ENCODE peak calls at places on chromosomes 5 and 9, in seven cellular contexts. Y is aorta; H is A673; M is heart left ventricle; E is H9; Z is adrenal gland; V is naive thymus-derived CD4-positive, alpha-beta T cell. J is an unnamed sample.
A peak's percentile ranks its signal among the peaks of the same experiment; 100 is the strongest.

GRCh38 chr5:179605026-179605833 is 18.2 kb downstream of the HNRNPH1 start:
- DNase-seq in Y (no peak), H (no peak), M (no peak), E (no peak), Z (no peak), V (no peak), J (no peak)

GRCh38 chr5:90473321-90474234 is 993 bp downstream of the MBLAC2 start:
- DNase-seq in Y (no peak), H (peak; percentile 21), M (peak; percentile 51), E (peak; percentile 59), Z (peak; percentile 19), V (peak; percentile 14), J (peak; percentile 44)

GRCh38 chr9:3858961-3859360 is 333.2 kb upstream of the RFX3 start:
- DNase-seq in Y (no peak), H (no peak), M (no peak), E (no peak), Z (no peak), V (no peak), J (no peak)

GRCh38 chr9:36448017-36448416 is 47.9 kb upstream of the RNF38 start:
- DNase-seq in Y (no peak), H (no peak), M (no peak), E (no peak), Z (no peak), V (no peak), J (no peak)

GRCh38 chr9:111662851-111663823 is 1.7 kb downstream of the GNG10 start:
- DNase-seq in Y (no peak), H (no peak), M (no peak), E (peak; percentile 78), Z (no peak), V (peak; percentile 19), J (no peak)

GRCh38 chr5:165209101-165209727 is 1703.8 kb downstream of the MAT2B start:
- DNase-seq in Y (no peak), H (peak; percentile 33), M (no peak), E (no peak), Z (no peak), V (no peak), J (no peak)

GRCh38 chr9:16133556-16134227 is 580.8 kb downstream of the CCDC171 start:
- DNase-seq in Y (no peak), H (peak; percentile 79), M (peak; percentile 33), E (peak; percentile 80), Z (peak; percentile 27), V (no peak), J (peak; percentile 33)

GRCh38 chr5:1356873-1357787 is 12.2 kb upstream of the CLPTM1L start:
- DNase-seq in Y (no peak), H (no peak), M (no peak), E (no peak), Z (no peak), V (no peak), J (no peak)

GRCh38 chr5:113034182-113034773 is 57.7 kb downstream of the DCP2 start:
- DNase-seq in Y (no peak), H (peak; percentile 47), M (no peak), E (no peak), Z (no peak), V (no peak), J (peak; percentile 22)

GRCh38 chr9:96429710-96430109 is 11.5 kb upstream of the ZNF367 start:
- DNase-seq in Y (no peak), H (no peak), M (no peak), E (no peak), Z (no peak), V (no peak), J (no peak)

GRCh38 chr9:630817-631216 is 210.7 kb upstream of the DMRT1 start:
- DNase-seq in Y (no peak), H (no peak), M (no peak), E (no peak), Z (no peak), V (no peak), J (no peak)

GRCh38 chr5:1784197-1785050 is 15.2 kb downstream of the MRPL36 start:
- DNase-seq in Y (peak; percentile 30), H (no peak), M (no peak), E (no peak), Z (no peak), V (no peak), J (no peak)

GRCh38 chr5:2895876-2896275 is 144.4 kb upstream of the IRX2 start:
- DNase-seq in Y (no peak), H (no peak), M (no peak), E (peak; percentile 7), Z (no peak), V (no peak), J (no peak)

GRCh38 chr5:93279292-93279974 is 301.6 kb downstream of the NR2F1-AS1 start:
- DNase-seq in Y (no peak), H (peak; percentile 6), M (no peak), E (no peak), Z (no peak), V (no peak), J (no peak)

GRCh38 chr9:70478963-70479641 is 64.6 kb upstream of the KLF9 start:
- DNase-seq in Y (no peak), H (no peak), M (no peak), E (no peak), Z (no peak), V (no peak), J (peak; percentile 63)

GRCh38 chr9:112750767-112751058 is 153 bp downstream of the SNX30 start:
- DNase-seq in Y (no peak), H (no peak), M (no peak), E (no peak), Z (no peak), V (no peak), J (no peak)

DNA sequence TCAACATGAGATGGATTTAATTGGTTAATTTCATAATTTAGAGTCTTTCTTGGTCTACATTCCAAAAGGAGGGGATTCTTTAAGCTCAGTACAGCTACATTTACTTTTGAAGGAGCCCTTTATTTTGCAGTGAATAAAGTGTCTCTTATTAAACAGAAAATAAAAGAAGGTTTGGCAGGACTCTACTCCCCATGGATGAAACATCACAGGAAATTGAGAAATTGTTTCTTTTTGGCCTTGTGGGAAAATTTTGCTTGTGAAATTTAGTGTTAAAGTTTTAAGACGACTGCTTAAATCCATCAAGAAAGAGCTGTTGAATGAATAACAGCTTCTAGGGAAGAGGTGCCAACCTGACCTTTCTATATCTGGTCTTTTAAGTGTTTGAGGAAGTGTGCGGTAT is 187.7 kb downstream of the NTRK2 start:
- DNase-seq in Y (no peak), H (peak; percentile 10), M (no peak), E (no peak), Z (no peak), V (no peak), J (no peak)
- H3K27ac ChIP-seq in Y (no peak overlapping the region), H (no peak overlapping the region), M (peak overlapping the region; percentile 53), E (no peak overlapping the region), Z (no peak overlapping the region), V (no peak overlapping the region), J (no peak overlapping the region)

GRCh38 chr5:181053760-181054122 is 13.7 kb downstream of the BTNL9 start:
- DNase-seq in Y (no peak), H (no peak), M (no peak), E (peak; percentile 53), Z (no peak), V (no peak), J (no peak)
- H3K27ac ChIP-seq in Y (no peak overlapping the region), H (no peak overlapping the region), M (peak overlapping the region; percentile 87), E (no peak overlapping the region), Z (peak overlapping the region; percentile 42), V (no peak overlapping the region), J (peak overlapping the region; percentile 38)

DNA sequence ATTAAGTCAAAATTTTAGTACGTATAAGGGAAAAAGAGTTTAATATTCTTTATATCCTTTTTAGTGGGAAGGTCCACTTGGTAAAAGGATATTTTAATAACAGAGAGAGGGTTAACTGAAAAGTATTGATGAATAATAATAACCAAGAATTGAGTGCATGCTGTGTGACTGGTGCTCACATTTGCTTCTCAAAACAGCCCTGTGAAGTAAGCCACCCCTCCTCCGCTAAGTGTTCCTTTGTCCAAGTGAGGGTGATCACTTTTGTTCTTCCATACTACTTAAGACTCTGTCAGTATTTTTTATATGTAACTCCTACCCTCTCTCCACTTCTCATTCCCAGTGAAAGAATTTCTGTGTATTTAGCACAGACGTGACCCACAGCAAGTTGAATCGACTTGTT is 51.5 kb downstream of the SLC44A1 start:
- DNase-seq in Y (no peak), H (no peak), M (no peak), E (no peak), Z (no peak), V (no peak), J (no peak)
- H3K27ac ChIP-seq in Y (no peak overlapping the region), H (no peak overlapping the region), M (no peak overlapping the region), E (peak overlapping the region; percentile 87), Z (no peak overlapping the region), V (no peak overlapping the region), J (no peak overlapping the region)

GRCh38 chr9:126338945-126339344 is 12.3 kb downstream of the MVB12B start:
- DNase-seq in Y (no peak), H (no peak), M (no peak), E (no peak), Z (no peak), V (no peak), J (no peak)

GRCh38 chr9:126334626-126335621 is 8.3 kb downstream of the MVB12B start:
- DNase-seq in Y (no peak), H (no peak), M (no peak), E (no peak), Z (no peak), V (no peak), J (no peak)

GRCh38 chr9:126337690-126338426 is 11.2 kb downstream of the MVB12B start:
- DNase-seq in Y (no peak), H (no peak), M (no peak), E (no peak), Z (no peak), V (no peak), J (no peak)

GRCh38 chr9:126335837-126336236 is 9.2 kb downstream of the MVB12B start:
- DNase-seq in Y (no peak), H (no peak), M (no peak), E (no peak), Z (no peak), V (no peak), J (no peak)

GRCh38 chr9:126336350-126337335 is 10.0 kb downstream of the MVB12B start:
- DNase-seq in Y (peak; percentile 45), H (no peak), M (no peak), E (no peak), Z (no peak), V (no peak), J (no peak)
- H3K27ac ChIP-seq in Y (no peak overlapping the region), H (no peak overlapping the region), M (no peak overlapping the region), E (no peak overlapping the region), Z (peak overlapping the region; percentile 4), V (no peak overlapping the region), J (no peak overlapping the region)

GRCh38 chr9:137389428-137389746 is 33.6 kb downstream of the EXD3 start:
- DNase-seq in Y (no peak), H (no peak), M (no peak), E (no peak), Z (no peak), V (no peak), J (no peak)

GRCh38 chr9:137393176-137394150 is 29.5 kb downstream of the EXD3 start:
- DNase-seq in Y (no peak), H (no peak), M (no peak), E (no peak), Z (no peak), V (no peak), J (no peak)

GRCh38 chr9:137390553-137391410 is 32.2 kb downstream of the EXD3 start:
- DNase-seq in Y (no peak), H (no peak), M (no peak), E (no peak), Z (peak; percentile 53), V (no peak), J (no peak)

GRCh38 chr9:137392232-137393007 is 30.5 kb downstream of the EXD3 start:
- DNase-seq in Y (no peak), H (no peak), M (no peak), E (no peak), Z (no peak), V (no peak), J (no peak)

GRCh38 chr9:137391411-137391754 is 31.6 kb downstream of the EXD3 start:
- DNase-seq in Y (no peak), H (no peak), M (peak; percentile 53), E (no peak), Z (no peak), V (no peak), J (no peak)
- H3K27ac ChIP-seq in Y (no peak overlapping the region), H (no peak overlapping the region), M (peak overlapping the region; percentile 87), E (no peak overlapping the region), Z (peak overlapping the region; percentile 73), V (no peak overlapping the region), J (peak overlapping the region; percentile 24)